ENCODE peak calls at places on chromosomes 16 and 17, in seven cellular contexts. D is HCT116, T is heart left ventricle, B is psoas muscle, J is HL-60, P is esophagus squamous epithelium, U is prostate gland. X is an unnamed sample.

GRCh38 chr16:89037261-89038152 is 56.1 kb upstream of the ACSF3 start:
- DNase-seq in D (no peak), T (peak), B (peak), J (peak), P (no peak), U (no peak), X (no peak)

GRCh38 chr16:88730632-88731607 is 24.6 kb downstream of the CTU2 start:
- DNase-seq in D (no peak), T (no peak), B (no peak), J (no peak), P (no peak), U (no peak), X (no peak)

GRCh38 chr17:15261063-15261817 is 3.9 kb downstream of the PMP22 start:
- DNase-seq in D (no peak), T (peak), B (peak), J (no peak), P (no peak), U (no peak), X (no peak)

GRCh38 chr17:42676424-42677011 is at the start of gene PLEKHH3:
- DNase-seq in D (no peak), T (no peak), B (no peak), J (no peak), P (no peak), U (no peak), X (no peak)

GRCh38 chr17:47315451-47316266 is 8.1 kb upstream of the EFCAB13 start:
- DNase-seq in D (peak), T (no peak), B (no peak), J (peak), P (no peak), U (peak), X (no peak)

GRCh38 chr17:31533546-31534155 is 142.2 kb downstream of the RAB11FIP4 start:
- DNase-seq in D (peak), T (no peak), B (no peak), J (peak), P (no peak), U (no peak), X (peak)

GRCh38 chr16:80347002-80347401 is 193.8 kb upstream of the DYNLRB2 start:
- DNase-seq in D (no peak), T (no peak), B (no peak), J (no peak), P (no peak), U (no peak), X (no peak)

GRCh38 chr17:73194514-73195222 is 1.8 kb downstream of the COG1 start:
- DNase-seq in D (no peak), T (no peak), B (no peak), J (no peak), P (no peak), U (no peak), X (no peak)

GRCh38 chr16:81598083-81598482 is 153.5 kb downstream of the CMIP start:
- DNase-seq in D (no peak), T (no peak), B (no peak), J (no peak), P (no peak), U (no peak), X (no peak)

GRCh38 chr17:31299624-31300023 is 2.6 kb upstream of the OMG start:
- DNase-seq in D (no peak), T (no peak), B (no peak), J (no peak), P (no peak), U (no peak), X (no peak)

GRCh38 chr16:59290718-59291117 is 556.6 kb upstream of the GOT2 start:
- DNase-seq in D (no peak), T (no peak), B (no peak), J (no peak), P (no peak), U (no peak), X (no peak)

GRCh38 chr17:74925242-74925641 is 1.2 kb downstream of the OTOP2 start:
- DNase-seq in D (no peak), T (no peak), B (no peak), J (no peak), P (no peak), U (no peak), X (no peak)

GRCh38 chr16:75025766-75026165 is 26.9 kb downstream of the ZNRF1 start:
- DNase-seq in D (no peak), T (no peak), B (no peak), J (no peak), P (no peak), U (no peak), X (no peak)

GRCh38 chr17:41689497-41690299 is 1.0 kb downstream of the EIF1 start:
- DNase-seq in D (no peak), T (no peak), B (no peak), J (peak), P (no peak), U (peak), X (no peak)

GRCh38 chr16:72122308-72122707 is 28.7 kb downstream of the DHX38 start:
- DNase-seq in D (no peak), T (no peak), B (no peak), J (no peak), P (no peak), U (no peak), X (no peak)

GRCh38 chr17:71412803-71413202 is 708.0 kb upstream of the SOX9 start:
- DNase-seq in D (peak), T (no peak), B (no peak), J (no peak), P (no peak), U (no peak), X (peak)

GRCh38 chr17:38898812-38899348 is 26.5 kb upstream of the LASP1NB start:
- DNase-seq in D (no peak), T (no peak), B (peak), J (peak), P (no peak), U (no peak), X (no peak)

GRCh38 chr17:9105068-9105868 is 84.0 kb downstream of the NTN1 start:
- DNase-seq in D (no peak), T (no peak), B (no peak), J (no peak), P (no peak), U (no peak), X (no peak)

GRCh38 chr16:3475604-3476375 is 19.5 kb downstream of the C16orf90 start:
- DNase-seq in D (no peak), T (no peak), B (no peak), J (no peak), P (no peak), U (no peak), X (no peak)

GRCh38 chr17:42459256-42459982 is 741 bp downstream of the ATP6V0A1 start:
- DNase-seq in D (no peak), T (peak), B (peak), J (no peak), P (no peak), U (peak), X (no peak)

GRCh38 chr17:39156491-39156890 is 5.1 kb upstream of the PLXDC1 start:
- DNase-seq in D (no peak), T (no peak), B (no peak), J (no peak), P (no peak), U (no peak), X (no peak)

GRCh38 chr16:87336850-87337240 is 19.7 kb upstream of the C16orf95 start:
- DNase-seq in D (no peak), T (no peak), B (no peak), J (peak), P (no peak), U (no peak), X (no peak)

GRCh38 chr16:50056226-50056625 is 9.5 kb upstream of the HEATR3 start:
- DNase-seq in D (peak), T (no peak), B (no peak), J (no peak), P (no peak), U (no peak), X (no peak)

GRCh38 chr16:78895661-78896060 is 704.9 kb downstream of the MAF start:
- DNase-seq in D (no peak), T (no peak), B (no peak), J (no peak), P (no peak), U (no peak), X (no peak)

GRCh38 chr16:77289331-77289809 is 90.2 kb downstream of the SYCE1L start:
- DNase-seq in D (no peak), T (no peak), B (no peak), J (no peak), P (no peak), U (no peak), X (peak)

GRCh38 chr16:81415757-81416156 is 28.9 kb upstream of the CMIP start:
- DNase-seq in D (no peak), T (no peak), B (no peak), J (no peak), P (no peak), U (no peak), X (no peak)

GRCh38 chr17:47267354-47267828 is 13.8 kb downstream of the ITGB3 start:
- DNase-seq in D (no peak), T (no peak), B (no peak), J (no peak), P (no peak), U (no peak), X (peak)

DNA sequence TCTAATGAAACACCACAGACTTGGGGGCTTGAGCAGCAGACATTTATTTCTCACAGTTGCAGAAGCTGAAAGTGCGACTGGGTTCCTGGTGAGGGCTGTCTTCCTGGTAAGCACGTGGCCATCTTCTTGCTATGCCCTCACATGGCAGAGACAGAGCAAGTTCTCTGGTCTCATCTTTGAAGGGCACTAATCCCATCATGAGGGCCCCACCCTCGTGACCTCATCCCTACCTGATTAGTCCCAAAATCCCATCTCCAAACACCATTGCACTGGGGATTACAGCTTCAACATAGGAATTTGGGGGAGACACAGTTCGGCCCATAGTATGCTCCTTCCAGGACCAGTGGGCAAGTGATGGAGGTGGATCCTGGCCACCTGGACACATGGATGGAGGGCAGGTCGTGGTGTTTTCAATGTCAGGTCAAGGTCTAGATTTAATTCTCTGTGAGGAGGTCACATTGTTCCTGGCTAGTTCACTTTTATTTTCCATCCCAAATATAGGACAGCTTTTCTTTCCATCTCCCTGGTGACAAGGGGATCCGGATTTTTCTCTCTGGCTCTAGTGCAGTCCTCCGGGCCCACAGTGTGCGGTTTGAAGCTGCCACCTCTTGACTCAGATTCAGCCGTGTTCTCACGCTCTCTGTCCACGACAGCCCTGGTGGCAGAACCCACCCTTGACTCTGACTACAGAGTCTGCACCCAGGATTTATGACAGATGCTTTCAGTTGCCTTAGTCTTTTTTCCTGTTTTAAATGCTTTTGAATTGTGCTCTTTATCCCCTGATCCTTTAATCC is 160.5 kb upstream of the NOL11 start:
- DNase-seq in D (no peak), T (no peak), B (no peak), J (no peak), P (no peak), U (no peak), X (no peak)
- H3K4me3 ChIP-seq in D (no peak), T (no peak), B (no peak), J (no peak), P (no peak), U (no peak), X (no peak)

GRCh38 chr17:45982791-45983613 is 16.0 kb upstream of the STH start:
- DNase-seq in D (no peak), T (peak), B (no peak), J (no peak), P (no peak), U (no peak), X (no peak)

GRCh38 chr17:45985447-45985846 is 13.6 kb upstream of the STH start:
- DNase-seq in D (no peak), T (no peak), B (no peak), J (no peak), P (no peak), U (no peak), X (no peak)

GRCh38 chr17:45983614-45984310 is 15.3 kb upstream of the STH start:
- DNase-seq in D (no peak), T (peak), B (no peak), J (no peak), P (no peak), U (no peak), X (no peak)

GRCh38 chr17:45986056-45986455 is 13.0 kb upstream of the STH start:
- DNase-seq in D (no peak), T (no peak), B (no peak), J (no peak), P (no peak), U (no peak), X (no peak)

GRCh38 chr17:45984368-45984767 is 14.7 kb upstream of the STH start:
- DNase-seq in D (no peak), T (peak), B (no peak), J (no peak), P (no peak), U (no peak), X (no peak)
- H3K4me3 ChIP-seq in D (no peak), T (no peak), B (no peak), J (no peak), P (no peak), U (no peak), X (no peak)

GRCh38 chr17:5100832-5101231 is 10.8 kb downstream of the ZNF232 start:
- DNase-seq in D (no peak), T (no peak), B (no peak), J (no peak), P (no peak), U (no peak), X (no peak)

GRCh38 chr17:5099271-5099670 is 12.4 kb downstream of the ZNF232 start:
- DNase-seq in D (no peak), T (no peak), B (no peak), J (no peak), P (no peak), U (no peak), X (no peak)

GRCh38 chr17:5092139-5093010 is 14.1 kb downstream of the ZFP3 start:
- DNase-seq in D (no peak), T (no peak), B (no peak), J (no peak), P (no peak), U (no peak), X (no peak)

DNA sequence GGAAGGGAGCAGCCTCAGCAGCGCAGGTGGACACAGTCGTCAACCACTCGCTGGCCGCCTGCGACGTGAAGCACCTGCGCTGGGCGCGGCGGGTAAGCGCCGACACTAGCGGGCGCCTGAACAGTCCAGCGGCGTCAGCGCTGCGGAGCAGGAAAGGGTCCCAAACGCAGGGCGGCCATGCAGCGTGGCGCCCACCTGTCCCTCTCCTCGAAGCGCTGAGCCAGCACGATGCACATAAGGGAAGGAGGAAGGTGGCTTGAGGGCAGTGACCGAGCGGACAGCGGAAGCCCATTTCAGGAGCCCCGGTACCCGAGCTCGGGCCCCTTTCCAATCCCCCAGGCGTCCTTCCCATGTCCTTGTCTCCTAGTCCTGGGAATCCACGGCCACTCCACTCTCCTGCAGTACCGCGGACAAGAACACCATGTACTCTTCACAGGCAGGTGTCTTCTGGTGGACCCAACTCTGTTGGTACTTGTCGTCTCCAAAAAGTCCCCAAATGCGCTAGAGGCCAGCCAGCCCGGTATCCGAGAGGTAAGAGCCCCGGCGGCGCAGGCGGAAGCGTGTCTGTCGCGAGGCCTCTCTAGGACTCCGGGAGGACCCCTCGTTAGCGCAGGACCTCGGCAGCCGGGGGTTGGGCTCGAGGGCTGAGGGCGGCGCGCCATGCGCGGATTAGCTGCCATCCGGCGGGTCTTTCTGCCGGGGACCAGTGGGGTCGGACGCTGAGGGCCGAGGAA is 14.4 kb downstream of the ZNF232 start:
- DNase-seq in D (no peak), T (peak), B (peak), J (no peak), P (no peak), U (peak), X (no peak)
- H3K4me3 ChIP-seq in D (no peak), T (peak), B (peak), J (no peak), P (peak), U (peak), X (no peak)

GRCh38 chr16:84136331-84137125 is 8.4 kb downstream of the HSDL1 start:
- DNase-seq in D (no peak), T (no peak), B (no peak), J (no peak), P (no peak), U (no peak), X (no peak)
- H3K4me3 ChIP-seq in D (no peak), T (no peak), B (no peak), J (no peak), P (no peak), U (no peak), X (no peak)

GRCh38 chr16:66741131-66741900 is 10.1 kb downstream of the DYNC1LI2 start:
- DNase-seq in D (peak), T (peak), B (peak), J (no peak), P (no peak), U (peak), X (peak)
- H3K4me3 ChIP-seq in D (no peak), T (peak), B (peak), J (no peak), P (peak), U (no peak), X (no peak)

GRCh38 chr17:83192161-83192788 is 112.9 kb downstream of the METRNL start:
- DNase-seq in D (no peak), T (no peak), B (peak), J (no peak), P (no peak), U (no peak), X (no peak)

GRCh38 chr17:83193336-83194188 is 114.2 kb downstream of the METRNL start:
- DNase-seq in D (no peak), T (no peak), B (peak), J (peak), P (no peak), U (no peak), X (no peak)

GRCh38 chr17:83195330-83196087 is 116.1 kb downstream of the METRNL start:
- DNase-seq in D (no peak), T (peak), B (peak), J (no peak), P (no peak), U (peak), X (no peak)

GRCh38 chr17:83194761-83195329 is 115.4 kb downstream of the METRNL start:
- DNase-seq in D (no peak), T (peak), B (peak), J (no peak), P (no peak), U (no peak), X (no peak)

DNA sequence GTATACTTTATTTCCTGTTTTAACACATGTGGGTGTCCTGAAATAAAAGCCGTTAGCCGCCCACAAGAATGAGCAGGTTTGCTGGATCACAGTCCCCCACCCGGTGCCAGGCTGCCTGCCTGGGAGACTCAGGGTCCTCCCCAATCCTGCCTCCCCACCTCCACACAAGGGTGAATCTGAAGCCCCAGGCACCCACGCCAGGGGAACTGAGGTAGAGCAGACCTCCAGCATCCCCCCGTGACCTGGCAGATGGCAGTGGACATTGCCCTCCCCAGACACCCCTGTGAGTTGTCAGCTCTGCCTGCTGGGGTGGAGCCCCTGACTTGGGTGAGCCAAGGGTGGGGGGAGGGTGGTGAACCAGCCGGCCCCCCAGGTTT is 114.8 kb downstream of the METRNL start:
- DNase-seq in D (no peak), T (peak), B (peak), J (no peak), P (no peak), U (no peak), X (no peak)
- H3K4me3 ChIP-seq in D (no peak), T (no peak), B (no peak), J (no peak), P (no peak), U (no peak), X (no peak)

GRCh38 chr16:35310999-35311398 is 1851.6 kb downstream of the TP53TG3F start:
- DNase-seq in D (no peak), T (no peak), B (no peak), J (no peak), P (no peak), U (no peak), X (no peak)
- H3K4me3 ChIP-seq in D (no peak), T (no peak), B (no peak), J (no peak), P (no peak), U (no peak), X (no peak)

GRCh38 chr17:34979650-34980352 is 511 bp upstream of the LIG3 start:
- DNase-seq in D (no peak), T (no peak), B (no peak), J (no peak), P (no peak), U (no peak), X (no peak)
- H3K4me3 ChIP-seq in D (peak), T (peak), B (peak), J (peak), P (peak), U (peak), X (peak)